ENCODE peak calls at places on chromosomes 1 and 21, in seven cellular contexts. J, Y, B, W, I, P and M are unnamed samples.

GRCh38 chr1:25837253-25837875 is 17.6 kb downstream of the MTFR1L start:
- DNase-seq in I (no peak), B (no peak), Y (no peak), W (no peak), P (no peak), J (no peak), M (no peak)

GRCh38 chr1:45205910-45206721 is at the start of gene ZSWIM5:
- DNase-seq in W (peak), I (peak), J (peak), P (peak), Y (peak), B (peak), M (peak)

GRCh38 chr1:226551299-226551698 is 2.7 kb downstream of the STUM start:
- DNase-seq in Y (no peak), P (no peak), B (no peak), I (no peak), J (no peak), W (no peak), M (no peak)

GRCh38 chr1:71490432-71490831 is 409.6 kb upstream of the ZRANB2 start:
- DNase-seq in B (no peak), Y (no peak), P (no peak), I (no peak), W (no peak), J (no peak), M (no peak)

GRCh38 chr1:67053535-67053784 is 488 bp downstream of the SLC35D1 start:
- DNase-seq in I (no peak), J (no peak), B (peak), P (peak), W (no peak), Y (no peak), M (no peak)

GRCh38 chr1:33441088-33441745 is 10.3 kb upstream of the PHC2 start:
- DNase-seq in J (no peak), B (no peak), P (no peak), Y (no peak), W (no peak), I (no peak), M (no peak)

GRCh38 chr1:198254521-198254920 is 97.7 kb downstream of the NEK7 start:
- DNase-seq in J (no peak), B (no peak), Y (no peak), I (no peak), W (no peak), P (no peak), M (no peak)

GRCh38 chr1:54989473-54989872 is 9.0 kb downstream of the TMEM61 start:
- DNase-seq in I (no peak), J (no peak), Y (no peak), P (peak), B (no peak), W (no peak), M (no peak)

GRCh38 chr1:63713041-63713440 is 60.8 kb upstream of the ROR1 start:
- DNase-seq in B (no peak), I (no peak), W (no peak), P (no peak), Y (no peak), J (no peak), M (no peak)

GRCh38 chr1:14516974-14517812 is 81.3 kb upstream of the KAZN start:
- DNase-seq in J (no peak), Y (no peak), I (no peak), B (no peak), P (no peak), W (peak), M (peak)

GRCh38 chr1:184418955-184419733 is 32.3 kb downstream of the C1orf21 start:
- DNase-seq in B (no peak), I (no peak), J (no peak), Y (no peak), W (peak), P (no peak), M (no peak)

GRCh38 chr1:227915564-227916553 is 31.9 kb downstream of the WNT9A start:
- DNase-seq in Y (no peak), B (no peak), W (no peak), P (peak), J (no peak), I (no peak), M (no peak)

GRCh38 chr1:1281533-1282321 is 1.5 kb downstream of the SCNN1D start:
- DNase-seq in P (peak), W (no peak), B (peak), I (no peak), J (peak), Y (no peak), M (no peak)

GRCh38 chr21:26513212-26513611 is 59.9 kb downstream of the CYYR1 start:
- DNase-seq in Y (no peak), W (no peak), I (no peak), J (no peak), B (no peak), P (no peak), M (no peak)

GRCh38 chr1:203324103-203325003 is 19.0 kb downstream of the BTG2 start:
- DNase-seq in Y (peak), I (peak), W (no peak), P (no peak), B (peak), J (peak), M (no peak)

GRCh38 chr1:63674238-63674864 is 81.1 kb downstream of the PGM1 start:
- DNase-seq in P (peak), J (peak), Y (no peak), I (no peak), B (no peak), W (peak), M (peak)

GRCh38 chr1:53294557-53294956 is 33.3 kb downstream of the LRP8 start:
- DNase-seq in P (no peak), B (no peak), Y (peak), I (no peak), J (no peak), W (peak), M (no peak)

GRCh38 chr1:180889325-180889724 is 23.4 kb upstream of the KIAA1614 start:
- DNase-seq in P (no peak), W (no peak), Y (no peak), J (no peak), B (no peak), I (no peak), M (no peak)

GRCh38 chr1:33161061-33161681 is 20.7 kb downstream of the TRIM62 start:
- DNase-seq in Y (no peak), B (no peak), I (no peak), J (no peak), P (no peak), W (no peak), M (no peak)

GRCh38 chr21:42146251-42146805 is 72.6 kb upstream of the ABCG1 start:
- DNase-seq in B (peak), W (no peak), I (no peak), Y (no peak), J (no peak), P (no peak), M (peak)

GRCh38 chr1:147641695-147642592 is 28.4 kb downstream of the ACP6 start:
- DNase-seq in P (no peak), W (no peak), Y (peak), I (peak), J (no peak), B (no peak), M (no peak)

GRCh38 chr1:243580072-243580471 is 270.0 kb downstream of the AKT3 start:
- DNase-seq in I (no peak), P (no peak), Y (no peak), J (no peak), B (no peak), W (no peak), M (no peak)

GRCh38 chr1:55286851-55287602 is 71.9 kb upstream of the USP24 start:
- DNase-seq in B (no peak), W (no peak), J (no peak), Y (no peak), I (no peak), P (no peak), M (no peak)

GRCh38 chr1:24301395-24302175 is 17.6 kb upstream of the GRHL3 start:
- DNase-seq in J (no peak), P (no peak), W (no peak), Y (no peak), I (no peak), B (no peak), M (no peak)

GRCh38 chr1:225602590-225603206 is 50.2 kb downstream of the ENAH start:
- DNase-seq in J (no peak), Y (no peak), W (no peak), B (no peak), P (no peak), I (no peak), M (no peak)

GRCh38 chr1:11384170-11384554 is 94.8 kb upstream of the DISP3 start:
- DNase-seq in P (no peak), W (no peak), I (no peak), Y (no peak), B (no peak), J (no peak), M (no peak)

GRCh38 chr1:3500265-3500835 is 45.9 kb downstream of the ARHGEF16 start:
- DNase-seq in W (no peak), I (no peak), B (no peak), P (no peak), J (no peak), Y (no peak), M (no peak)

GRCh38 chr1:82919828-82920227 is 1079.1 kb downstream of the TTLL7 start:
- DNase-seq in P (no peak), B (no peak), J (no peak), W (no peak), I (no peak), Y (no peak), M (no peak)

GRCh38 chr1:82923957-82924356 is 1075.0 kb downstream of the TTLL7 start:
- DNase-seq in P (no peak), J (no peak), B (no peak), I (no peak), W (no peak), Y (no peak), M (no peak)

GRCh38 chr1:82921759-82922158 is 1077.2 kb downstream of the TTLL7 start:
- DNase-seq in I (no peak), W (no peak), J (no peak), Y (no peak), P (no peak), B (no peak), M (no peak)

GRCh38 chr1:82920418-82921248 is 1078.3 kb downstream of the TTLL7 start:
- DNase-seq in W (no peak), Y (no peak), J (no peak), P (no peak), B (no peak), I (no peak), M (no peak)
- H3K27ac ChIP-seq in W (no peak), Y (no peak), J (no peak), P (no peak), B (peak), I (no peak), M (no peak)

DNA sequence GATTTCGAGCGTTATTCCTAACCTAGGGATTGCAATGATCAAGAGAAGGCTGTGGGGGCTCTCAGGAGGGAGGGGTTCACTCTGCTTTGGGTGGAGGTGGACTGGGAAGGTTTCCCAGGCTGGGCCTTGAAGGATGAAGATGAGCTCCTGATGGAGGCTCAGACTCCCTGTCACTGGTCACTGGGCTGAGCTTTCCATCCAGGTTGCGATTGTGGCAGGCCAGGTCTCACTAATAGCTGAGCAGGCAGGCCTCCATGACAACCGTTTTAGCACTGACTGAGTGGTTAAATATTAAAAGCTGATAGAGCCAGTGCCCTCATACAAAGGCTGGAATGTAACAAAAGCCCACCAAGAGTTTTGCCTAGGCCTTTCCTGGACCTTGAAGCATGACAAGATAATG is 36.2 kb upstream of the EFCAB14 start:
- DNase-seq in Y (no peak), J (no peak), W (no peak), I (no peak), P (no peak), B (no peak), M (no peak)
- H3K27ac ChIP-seq in Y (no peak), J (peak), W (no peak), I (no peak), P (peak), B (no peak), M (no peak)

DNA sequence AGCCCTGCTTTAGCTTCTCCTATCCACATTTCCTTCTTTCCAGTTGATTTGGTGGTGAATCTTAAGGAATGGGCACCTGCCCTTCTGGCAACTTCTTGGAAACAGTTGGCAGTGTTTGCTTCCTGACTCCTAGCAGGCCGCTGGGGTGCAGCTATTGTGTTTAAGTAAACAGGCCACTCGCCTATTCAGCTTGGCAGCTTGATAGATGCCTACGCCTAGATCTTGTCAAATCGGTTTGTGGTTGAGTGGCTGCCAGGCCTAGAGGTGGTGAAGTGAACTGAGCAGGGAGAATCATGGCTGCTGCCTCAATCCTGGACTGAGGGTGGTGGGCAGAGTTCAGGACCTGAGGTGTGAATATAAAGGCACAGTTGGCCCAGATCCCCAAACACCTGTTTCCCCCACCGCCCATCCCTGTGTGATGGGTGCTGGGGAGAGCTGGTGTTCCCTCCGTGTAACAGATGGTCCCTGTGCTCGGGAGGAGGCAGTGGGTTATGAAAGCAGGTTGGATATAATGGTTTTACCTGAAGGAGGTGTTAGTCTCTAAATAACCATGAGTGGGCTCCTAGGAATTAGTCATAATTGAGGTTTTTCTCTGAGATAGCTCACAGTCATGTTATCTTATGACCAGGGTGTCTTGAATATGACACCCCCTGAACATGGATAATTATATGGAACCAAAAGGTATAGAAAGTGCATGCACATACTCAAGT is 940 bp upstream of the PLA2G2C start:
- DNase-seq in Y (no peak), P (peak), I (no peak), B (no peak), W (no peak), J (peak), M (no peak)
- H3K27ac ChIP-seq in Y (peak), P (peak), I (no peak), B (no peak), W (no peak), J (peak), M (no peak)

DNA sequence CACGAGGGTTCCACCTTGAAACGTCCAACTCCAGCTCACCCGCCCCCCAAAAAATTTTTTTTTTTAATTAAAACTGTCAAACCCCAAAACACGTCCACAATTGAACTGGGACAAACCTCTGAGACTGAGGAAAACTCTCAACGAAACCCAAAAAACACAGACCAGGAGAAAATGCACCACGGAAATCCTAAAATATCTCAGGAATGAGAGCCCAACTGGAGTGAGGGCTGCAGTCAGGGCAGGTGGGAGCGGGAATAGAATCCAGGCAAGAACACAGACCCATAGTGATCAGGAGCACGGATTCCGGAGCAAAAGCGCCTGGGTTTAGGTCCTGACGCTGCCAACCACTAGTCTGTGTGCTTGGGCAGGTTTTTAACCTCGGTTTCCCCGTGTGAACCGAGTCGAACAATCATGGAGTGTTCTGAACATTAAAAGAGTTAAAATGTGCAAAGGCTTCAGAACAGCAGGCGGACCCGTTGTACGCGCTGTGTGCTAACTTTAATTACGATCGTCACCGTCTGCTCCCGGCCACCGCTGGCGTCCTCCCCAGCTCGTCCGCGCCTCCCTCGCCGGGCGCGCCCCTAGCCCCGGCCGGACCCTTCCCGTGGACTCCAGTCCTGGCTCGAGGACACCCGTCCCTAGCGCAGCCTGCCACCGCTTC is 624 bp downstream of the ARHGAP29 start:
- DNase-seq in W (no peak), I (no peak), P (no peak), Y (no peak), B (no peak), J (no peak), M (no peak)
- H3K27ac ChIP-seq in W (no peak), I (no peak), P (peak), Y (no peak), B (peak), J (peak), M (peak)

GRCh38 chr1:27598288-27598687 is 5.7 kb downstream of the AHDC1 start:
- DNase-seq in J (no peak), Y (no peak), B (no peak), I (no peak), P (no peak), W (no peak), M (no peak)
- H3K27ac ChIP-seq in J (no peak), Y (no peak), B (no peak), I (no peak), P (no peak), W (peak), M (peak)

DNA sequence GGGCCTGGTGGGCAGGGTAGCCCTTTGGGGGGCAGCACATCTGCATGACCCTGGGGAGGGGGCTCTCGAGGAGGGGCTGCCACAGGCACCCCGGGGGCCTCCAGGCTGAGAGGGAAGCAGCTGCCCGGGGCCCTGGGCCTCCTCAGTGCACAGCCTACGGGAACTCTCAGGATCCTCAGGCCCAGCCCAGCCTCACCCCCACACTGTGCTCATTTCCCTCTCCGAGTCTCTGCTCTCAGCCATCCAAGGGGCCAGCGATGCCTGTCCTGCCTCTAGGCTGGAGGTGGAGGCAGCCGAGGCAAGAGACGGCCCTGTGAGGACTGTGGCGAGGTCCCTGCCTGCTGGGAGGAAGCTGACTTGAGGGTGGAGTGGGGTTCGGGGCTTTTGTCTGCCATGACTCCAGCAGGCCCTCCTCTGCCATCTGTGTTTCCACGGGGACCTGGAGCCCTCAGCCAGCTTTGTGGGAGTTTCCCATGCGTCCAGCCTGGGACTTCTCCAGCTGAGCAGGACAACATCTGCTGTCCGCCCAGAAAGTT is 7.2 kb upstream of the PLEKHG5 start:
- DNase-seq in Y (no peak), B (no peak), I (no peak), W (no peak), P (no peak), J (no peak), M (no peak)
- H3K27ac ChIP-seq in Y (no peak), B (no peak), I (no peak), W (no peak), P (no peak), J (no peak), M (no peak)

GRCh38 chr1:31442648-31442994 is 29.6 kb downstream of the SERINC2 start:
- DNase-seq in I (no peak), W (no peak), J (no peak), P (no peak), Y (no peak), B (no peak), M (no peak)

GRCh38 chr1:31443673-31444072 is 30.7 kb downstream of the SERINC2 start:
- DNase-seq in W (no peak), J (no peak), P (no peak), I (no peak), B (no peak), Y (no peak), M (no peak)

GRCh38 chr1:31441073-31441472 is 28.1 kb downstream of the SERINC2 start:
- DNase-seq in J (no peak), Y (no peak), I (no peak), B (peak), W (no peak), P (no peak), M (no peak)

GRCh38 chr1:31441558-31441957 is 28.5 kb downstream of the SERINC2 start:
- DNase-seq in Y (no peak), J (no peak), W (no peak), P (no peak), I (no peak), B (no peak), M (no peak)

GRCh38 chr1:31441970-31442647 is 29.1 kb downstream of the SERINC2 start:
- DNase-seq in B (peak), Y (no peak), I (no peak), J (no peak), P (no peak), W (no peak), M (no peak)
- H3K27ac ChIP-seq in B (no peak), Y (no peak), I (no peak), J (no peak), P (no peak), W (no peak), M (no peak)